ENCODE peak calls at places on chromosomes 6 and 20, in four cellular contexts. U, P, O and B are unnamed samples.

GRCh38 chr6:43468240-43468639 is 9.1 kb upstream of the TJAP1 start:
- DNase-seq in O (no peak), P (no peak), U (no peak), B (no peak)

GRCh38 chr6:138428943-138429616 is 25.1 kb downstream of the HEBP2 start:
- DNase-seq in P (peak; percentile 46), U (peak; percentile 62), O (no peak), B (peak; percentile 54)

GRCh38 chr20:21433329-21433890 is 36.1 kb upstream of the NKX2-4 start:
- DNase-seq in O (no peak), P (peak; percentile 8), U (no peak), B (no peak)

GRCh38 chr6:37323568-37323967 is 30.2 kb upstream of the RNF8 start:
- DNase-seq in P (no peak), U (no peak), O (no peak), B (no peak)

GRCh38 chr6:149233056-149233715 is 84.3 kb upstream of the TAB2 start:
- DNase-seq in U (peak; percentile 63), P (peak; percentile 23), O (no peak), B (peak; percentile 72)

GRCh38 chr6:56671651-56672461 is 29.2 kb upstream of the DST start:
- DNase-seq in O (no peak), P (no peak), U (no peak), B (no peak)

GRCh38 chr6:108406943-108407342 is 112.1 kb downstream of the AFG1L start:
- DNase-seq in O (no peak), U (no peak), P (no peak), B (no peak)

GRCh38 chr20:13009682-13010406 is 1.1 kb downstream of the SPTLC3 start:
- DNase-seq in U (peak; percentile 63), O (peak; percentile 77), P (no peak), B (no peak)

GRCh38 chr20:43536817-43537440 is 21.9 kb upstream of the SGK2 start:
- DNase-seq in U (peak; percentile 90), P (no peak), O (no peak), B (no peak)

GRCh38 chr6:71288228-71289038 is at the start of gene OGFRL1:
- DNase-seq in O (no peak), P (no peak), U (peak; percentile 14), B (peak; percentile 57)

GRCh38 chr6:142313284-142313683 is 11.5 kb downstream of the ADGRG6 start:
- DNase-seq in U (no peak), O (no peak), P (no peak), B (no peak)

GRCh38 chr6:146009338-146009737 is 19.5 kb upstream of the GRM1 start:
- DNase-seq in U (no peak), P (no peak), O (no peak), B (no peak)

GRCh38 chr6:144990768-144991167 is 705.6 kb downstream of the UTRN start:
- DNase-seq in O (no peak), U (no peak), P (no peak), B (no peak)

GRCh38 chr6:3984494-3984893 is 94.4 kb downstream of the FAM217A start:
- DNase-seq in U (no peak), O (no peak), P (no peak), B (no peak)

GRCh38 chr6:26223677-26224546 is 136.7 kb downstream of the HFE start:
- DNase-seq in P (no peak), O (peak; percentile 78), U (peak; percentile 92), B (peak; percentile 91)

GRCh38 chr20:53691060-53691810 is 97.6 kb upstream of the ZNF217 start:
- DNase-seq in P (no peak), U (no peak), O (no peak), B (no peak)

GRCh38 chr6:29723666-29724588 is 693 bp downstream of the HLA-F start:
- DNase-seq in O (no peak), U (no peak), P (no peak), B (no peak)

GRCh38 chr20:6735913-6736845 is 31.3 kb upstream of the BMP2 start:
- DNase-seq in O (no peak), P (no peak), U (no peak), B (no peak)

GRCh38 chr6:28585335-28585734 is 59.7 kb downstream of the GPX5 start:
- DNase-seq in U (peak; percentile 55), P (peak; percentile 32), O (no peak), B (no peak)

GRCh38 chr20:63191400-63191799 is 24.5 kb downstream of the YTHDF1 start:
- DNase-seq in P (no peak), O (no peak), U (no peak), B (peak; percentile 73)

GRCh38 chr6:107321793-107322192 is 137.6 kb downstream of the PDSS2 start:
- DNase-seq in U (no peak), O (no peak), P (no peak), B (no peak)

GRCh38 chr6:90026216-90026615 is 131.9 kb downstream of the GJA10 start:
- DNase-seq in O (no peak), P (no peak), U (no peak), B (no peak)

GRCh38 chr20:45044084-45044573 is 56.8 kb downstream of the KCNS1 start:
- DNase-seq in P (peak; percentile 73), O (no peak), U (peak; percentile 82), B (peak; percentile 39)

GRCh38 chr20:63698739-63699465 is 2.5 kb downstream of the TNFRSF6B start:
- DNase-seq in P (peak; percentile 62), U (no peak), O (peak; percentile 30), B (peak; percentile 83)

GRCh38 chr6:131963063-131963462 is 11.9 kb upstream of the CCN2 start:
- DNase-seq in O (no peak), U (no peak), P (no peak), B (no peak)

GRCh38 chr6:153965996-153966395 is 73.0 kb upstream of the OPRM1 start:
- DNase-seq in P (no peak), U (no peak), O (no peak), B (no peak)

GRCh38 chr6:11462742-11463414 is 74.7 kb upstream of the TMEM170B start:
- DNase-seq in P (no peak), O (no peak), U (peak; percentile 73), B (no peak)

GRCh38 chr6:110799181-110799580 is 16.1 kb downstream of the CDK19 start:
- DNase-seq in U (no peak), O (no peak), P (no peak), B (no peak)

GRCh38 chr6:128597956-128598355 is 77.6 kb upstream of the PTPRK start:
- DNase-seq in O (no peak), U (no peak), P (no peak), B (no peak)

GRCh38 chr20:22962567-22963439 is 72.3 kb upstream of the SSTR4 start:
- DNase-seq in O (no peak), P (no peak), U (no peak), B (peak; percentile 67)

GRCh38 chr6:114446342-114446741 is 103.5 kb upstream of the HS3ST5 start:
- DNase-seq in U (no peak), P (no peak), O (no peak), B (no peak)

GRCh38 chr6:89022747-89023289 is 57.7 kb upstream of the PNRC1 start:
- DNase-seq in P (no peak), U (no peak), O (no peak), B (no peak)

GRCh38 chr6:28207244-28208179 is 17.6 kb upstream of the ZSCAN9 start:
- DNase-seq in O (no peak), P (no peak), U (no peak), B (no peak)

GRCh38 chr6:127343753-127344659 is 597 bp upstream of the ECHDC1 start:
- DNase-seq in U (peak; percentile 25), O (no peak), P (peak; percentile 49), B (no peak)

GRCh38 chr6:115932481-115932880 is 128.2 kb downstream of the FRK start:
- DNase-seq in U (no peak), P (no peak), O (no peak), B (no peak)

GRCh38 chr6:137707590-137708360 is 159.3 kb upstream of the TNFAIP3 start:
- DNase-seq in O (peak; percentile 97), P (peak; percentile 84), U (peak; percentile 99), B (peak; percentile 23)

GRCh38 chr20:44392776-44393607 is 37.5 kb downstream of the HNF4A start:
- DNase-seq in O (no peak), U (peak; percentile 55), P (no peak), B (no peak)

GRCh38 chr20:48102821-48103635 is 317.7 kb upstream of the SULF2 start:
- DNase-seq in P (no peak), O (no peak), U (no peak), B (no peak)

GRCh38 chr6:113610377-113610988 is 246.7 kb upstream of the MARCKS start:
- DNase-seq in U (no peak), O (no peak), P (no peak), B (no peak)

GRCh38 chr6:1191141-1191630 is 120.7 kb upstream of the FOXQ1 start:
- DNase-seq in O (no peak), U (no peak), P (no peak), B (no peak)
- TF ChIP-seq CHD4 in O (no peak), U (no peak), P (no peak), B (no peak)

GRCh38 chr20:49984426-49985153 is 1.8 kb downstream of the SNAI1 start:
- DNase-seq in O (no peak), U (no peak), P (no peak), B (no peak)
- H3K4me3 ChIP-seq in O (no peak overlapping the region), U (no peak overlapping the region), P (peak overlapping the region; percentile 92), B (peak overlapping the region; percentile 69)

DNA sequence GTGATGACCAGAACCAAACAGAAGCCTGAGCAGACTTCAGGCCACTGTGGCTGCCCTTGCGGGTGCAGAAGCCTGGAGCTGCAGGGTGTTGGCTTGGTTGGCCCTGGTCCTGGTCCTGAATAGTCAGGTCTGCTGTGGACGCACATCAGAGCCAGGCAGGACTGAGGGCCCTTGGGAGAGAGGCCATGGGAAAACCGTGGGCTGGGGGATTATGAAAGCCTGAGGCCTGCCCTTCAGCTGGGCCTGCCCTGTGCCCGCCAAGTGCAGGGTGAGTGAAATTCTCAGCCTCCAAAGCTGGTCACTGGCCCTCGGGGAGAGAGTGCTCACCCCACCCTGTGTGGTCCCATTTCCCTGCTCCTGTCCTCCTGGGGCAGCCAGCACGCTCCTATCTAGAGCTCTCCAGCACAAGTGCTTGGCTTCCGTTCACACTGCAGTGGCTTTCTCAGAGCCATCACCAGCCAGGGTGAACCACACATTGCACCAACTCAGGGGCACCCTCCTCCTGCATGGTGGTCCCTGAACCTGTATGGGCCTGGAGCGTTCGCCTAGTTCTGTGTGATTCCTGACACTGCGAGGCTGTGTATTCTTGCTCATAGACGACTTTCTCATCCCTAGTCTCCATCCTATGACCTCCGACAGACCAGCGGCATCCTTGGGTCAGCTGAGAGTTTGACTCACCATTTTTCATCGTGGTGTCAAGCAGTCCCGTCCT is 146.1 kb downstream of the TTLL2 start:
- DNase-seq in P (no peak), U (no peak), O (no peak), B (no peak)
- H3K4me2 ChIP-seq in P (no peak overlapping the region), U (no peak overlapping the region), O (no peak overlapping the region), B (no peak overlapping the region)

GRCh38 chr6:6836609-6837406 is 248.3 kb downstream of the LY86 start:
- DNase-seq in O (no peak), P (no peak), U (no peak), B (no peak)
- TF ChIP-seq CHD4 in O (no peak), P (no peak), U (no peak), B (no peak)

DNA sequence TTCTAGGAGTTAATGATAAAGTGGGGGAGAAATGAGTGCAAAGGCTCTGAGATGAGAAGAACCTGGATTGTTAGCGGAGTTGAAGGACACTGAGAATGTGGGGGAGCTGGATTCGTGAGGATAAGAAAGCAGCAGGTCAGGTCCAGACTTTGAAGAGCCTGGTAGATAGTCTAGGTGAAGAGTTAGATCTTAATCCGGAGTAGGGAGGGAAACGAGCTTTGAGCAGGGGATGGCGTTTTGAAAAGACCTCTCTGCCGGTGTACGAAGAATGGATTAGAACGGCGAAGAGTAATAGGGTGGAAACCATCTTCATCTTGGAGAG is 487 bp upstream of the PHF20 start:
- DNase-seq in U (no peak), P (no peak), O (no peak), B (no peak)
- H3K4me3 ChIP-seq in U (peak overlapping the region; percentile 85), P (no peak overlapping the region), O (no peak overlapping the region), B (peak overlapping the region; percentile 68)